ENCODE peak calls at places on chromosomes 2 and 18, in nine cellular contexts. G is colonic mucosa, Y is neuronal stem cell, N is psoas muscle, C is tibial nerve, U is A549, R is esophagus squamous epithelium, K is mesenchymal stem cell, A is fibroblast of lung. L is an unnamed sample.

GRCh38 chr18:44819944-44820510 is 139.3 kb downstream of the SETBP1 start:
- DNase-seq in G (no peak), Y (no peak), N (peak), C (no peak), U (no peak), R (no peak), K (no peak), A (no peak), L (no peak)

GRCh38 chr2:147365577-147365976 is 479.3 kb upstream of the ACVR2A start:
- DNase-seq in G (no peak), Y (no peak), N (no peak), C (no peak), U (no peak), R (no peak), K (no peak), A (no peak), L (no peak)

GRCh38 chr2:9191044-9191481 is 15.5 kb upstream of the ASAP2 start:
- DNase-seq in G (no peak), Y (no peak), N (peak), C (peak), U (peak), R (no peak), K (peak), A (peak), L (no peak)

GRCh38 chr2:236971131-236971850 is 114.4 kb upstream of the COPS8 start:
- DNase-seq in G (no peak), Y (no peak), N (no peak), C (no peak), U (no peak), R (no peak), K (no peak), A (no peak), L (no peak)

GRCh38 chr18:40402052-40402451 is 1553.0 kb upstream of the PIK3C3 start:
- DNase-seq in G (no peak), Y (no peak), N (no peak), C (no peak), U (no peak), R (no peak), K (no peak), A (no peak), L (no peak)

GRCh38 chr2:6447209-6447608 is 418.5 kb downstream of the CMPK2 start:
- DNase-seq in G (no peak), Y (no peak), N (no peak), C (no peak), U (no peak), R (no peak), K (no peak), A (no peak), L (no peak)

GRCh38 chr2:129479892-129480291 is 499.6 kb upstream of the RAB6C start:
- DNase-seq in G (no peak), Y (no peak), N (no peak), C (no peak), U (no peak), R (no peak), K (no peak), A (no peak), L (no peak)

GRCh38 chr18:67318651-67319050 is 197.9 kb downstream of the DSEL start:
- DNase-seq in G (no peak), Y (no peak), N (no peak), C (no peak), U (no peak), R (no peak), K (no peak), A (peak), L (no peak)

GRCh38 chr18:23593720-23594119 is 7.4 kb upstream of the NPC1 start:
- DNase-seq in G (no peak), Y (no peak), N (no peak), C (no peak), U (peak), R (no peak), K (peak), A (peak), L (no peak)

GRCh38 chr2:234378440-234378839 is 118.4 kb downstream of the ARL4C start:
- DNase-seq in G (no peak), Y (no peak), N (no peak), C (no peak), U (no peak), R (no peak), K (no peak), A (peak), L (no peak)

GRCh38 chr2:145286716-145287115 is 766.8 kb upstream of the ZEB2 start:
- DNase-seq in G (peak), Y (no peak), N (no peak), C (no peak), U (no peak), R (no peak), K (no peak), A (no peak), L (no peak)

GRCh38 chr2:168611091-168611490 is 155.0 kb downstream of the CERS6 start:
- DNase-seq in G (no peak), Y (no peak), N (no peak), C (no peak), U (no peak), R (no peak), K (no peak), A (peak), L (no peak)

GRCh38 chr2:197122821-197123220 is 187.8 kb downstream of the ANKRD44 start:
- DNase-seq in G (no peak), Y (no peak), N (no peak), C (no peak), U (no peak), R (no peak), K (no peak), A (peak), L (no peak)

GRCh38 chr18:25298853-25299274 is 53.1 kb downstream of the ZNF521 start:
- DNase-seq in G (no peak), Y (no peak), N (peak), C (no peak), U (no peak), R (no peak), K (peak), A (peak), L (no peak)

GRCh38 chr2:190197143-190197720 is 122.4 kb downstream of the HIBCH start:
- DNase-seq in G (no peak), Y (no peak), N (no peak), C (no peak), U (no peak), R (no peak), K (no peak), A (no peak), L (no peak)

GRCh38 chr18:4758980-4759379 is 303.9 kb upstream of the DLGAP1 start:
- DNase-seq in G (no peak), Y (no peak), N (no peak), C (no peak), U (no peak), R (no peak), K (no peak), A (no peak), L (no peak)

GRCh38 chr2:25371253-25372241 is 29.8 kb upstream of the DNMT3A start:
- DNase-seq in G (no peak), Y (no peak), N (peak), C (no peak), U (no peak), R (no peak), K (no peak), A (no peak), L (no peak)

GRCh38 chr2:9806656-9807055 is 36.6 kb upstream of the TAF1B start:
- DNase-seq in G (no peak), Y (no peak), N (no peak), C (no peak), U (no peak), R (no peak), K (no peak), A (no peak), L (no peak)

GRCh38 chr2:97849881-97850540 is 136.6 kb downstream of the ZAP70 start:
- DNase-seq in G (no peak), Y (no peak), N (no peak), C (no peak), U (no peak), R (no peak), K (peak), A (peak), L (no peak)

DNA sequence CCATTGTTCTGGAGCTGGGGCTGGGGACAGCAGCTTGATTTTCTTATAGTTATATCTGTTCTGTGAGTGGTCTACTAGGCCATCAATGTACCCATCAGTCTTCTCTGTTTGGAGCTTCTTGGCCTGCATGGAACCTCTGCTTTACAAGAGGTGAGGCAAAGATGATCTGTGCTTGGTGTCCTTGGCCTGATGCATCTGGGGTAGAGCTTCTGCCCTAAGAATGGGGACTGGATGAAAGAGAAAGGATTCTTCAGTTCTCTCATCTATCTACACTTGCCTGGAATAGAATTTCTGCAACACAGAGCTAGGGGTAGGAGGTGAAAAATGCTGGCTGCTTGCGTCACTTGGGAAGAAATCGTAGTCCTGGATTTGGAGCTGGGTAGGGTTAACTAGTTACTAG is 46.2 kb downstream of the ACSL3 start:
- DNase-seq in G (no peak), Y (no peak), N (no peak), C (no peak), U (no peak), R (no peak), K (no peak), A (no peak), L (no peak)
- H3K27ac ChIP-seq in G (no peak), Y (no peak), N (no peak), C (no peak), U (no peak), R (no peak), K (no peak), A (no peak), L (no peak)

GRCh38 chr2:118123561-118124232 is 35.4 kb downstream of the INSIG2 start:
- DNase-seq in G (no peak), Y (no peak), N (no peak), C (no peak), U (peak), R (no peak), K (peak), A (peak), L (no peak)
- H3K27ac ChIP-seq in G (no peak), Y (no peak), N (no peak), C (peak), U (peak), R (peak), K (peak), A (no peak), L (no peak)

DNA sequence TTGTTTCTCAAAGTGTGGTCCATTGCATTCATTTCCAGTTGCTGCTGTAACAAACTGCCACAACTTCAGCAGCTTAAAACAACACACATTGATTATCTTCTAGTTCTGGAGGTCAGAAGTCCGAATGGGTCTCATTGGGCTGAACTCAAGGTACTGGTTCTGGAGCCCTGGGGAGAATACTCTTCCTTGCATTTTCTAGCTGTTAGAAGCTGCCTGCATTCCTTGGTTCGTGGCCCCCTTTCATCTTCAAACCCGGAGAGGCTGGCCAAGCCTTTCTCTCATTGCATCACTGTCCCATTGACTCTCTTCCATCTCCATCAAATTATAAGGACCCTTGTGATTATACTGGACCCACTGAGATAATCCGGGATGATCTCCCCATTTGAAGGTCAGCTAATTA is 98.1 kb downstream of the SPATS2L start:
- DNase-seq in G (no peak), Y (no peak), N (no peak), C (no peak), U (no peak), R (no peak), K (no peak), A (no peak), L (no peak)
- H3K27ac ChIP-seq in G (peak), Y (no peak), N (no peak), C (no peak), U (peak), R (no peak), K (peak), A (peak), L (no peak)

DNA sequence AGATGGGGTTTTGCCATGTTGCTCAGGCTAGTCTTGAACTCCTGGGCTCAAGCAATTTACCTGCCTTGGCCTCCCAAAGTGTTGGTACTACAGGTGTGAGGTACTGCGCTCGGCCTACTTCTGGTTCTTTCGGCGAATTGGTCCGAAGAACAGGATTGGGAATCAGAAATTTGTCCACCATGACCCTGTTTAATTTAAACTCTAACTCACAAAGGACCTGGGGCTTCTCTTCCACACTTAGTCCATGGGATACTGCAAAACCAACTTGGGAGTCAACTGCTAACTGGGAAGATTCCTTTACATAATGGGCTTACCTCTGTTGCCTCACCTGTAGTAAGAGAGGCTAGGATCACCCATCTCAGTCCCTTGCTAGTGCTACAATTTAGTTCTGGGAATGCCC is 79.8 kb upstream of the ZFP36L2 start:
- DNase-seq in G (no peak), Y (no peak), N (no peak), C (no peak), U (no peak), R (no peak), K (no peak), A (no peak), L (no peak)
- H3K27ac ChIP-seq in G (no peak), Y (no peak), N (peak), C (peak), U (no peak), R (peak), K (no peak), A (no peak), L (no peak)

GRCh38 chr2:81077396-81077795 is 772.8 kb upstream of the LRRTM1 start:
- DNase-seq in G (no peak), Y (no peak), N (no peak), C (no peak), U (no peak), R (no peak), K (no peak), A (no peak), L (no peak)

GRCh38 chr2:81078102-81078501 is 773.5 kb upstream of the LRRTM1 start:
- DNase-seq in G (no peak), Y (no peak), N (no peak), C (no peak), U (no peak), R (no peak), K (no peak), A (no peak), L (no peak)

GRCh38 chr2:81073412-81073811 is 768.9 kb upstream of the LRRTM1 start:
- DNase-seq in G (no peak), Y (no peak), N (no peak), C (no peak), U (no peak), R (no peak), K (no peak), A (no peak), L (no peak)

GRCh38 chr2:81084101-81084500 is 779.5 kb upstream of the LRRTM1 start:
- DNase-seq in G (no peak), Y (no peak), N (no peak), C (no peak), U (no peak), R (no peak), K (no peak), A (no peak), L (no peak)

DNA sequence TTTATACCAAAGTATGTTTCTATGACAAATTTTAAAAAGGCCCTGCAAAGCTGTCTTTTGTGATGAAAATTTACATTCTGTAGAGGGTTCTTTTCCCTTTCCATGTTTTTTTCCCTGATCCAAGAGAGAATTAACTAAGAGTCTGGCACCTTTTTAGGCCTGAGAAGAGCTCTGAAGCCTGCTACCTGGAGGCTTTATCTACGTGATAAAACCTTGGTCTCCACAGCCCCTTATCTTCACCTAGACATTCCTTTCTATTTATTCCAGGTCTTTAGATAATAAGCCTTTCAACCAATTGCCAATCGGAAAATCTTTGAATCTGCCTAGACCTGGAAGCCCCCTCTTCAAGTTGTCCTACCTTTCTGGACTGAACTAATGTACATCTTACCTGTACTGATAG is 774.1 kb upstream of the LRRTM1 start:
- DNase-seq in G (no peak), Y (no peak), N (no peak), C (no peak), U (no peak), R (no peak), K (no peak), A (no peak), L (no peak)
- H3K27ac ChIP-seq in G (no peak), Y (no peak), N (no peak), C (no peak), U (no peak), R (no peak), K (no peak), A (no peak), L (no peak)

GRCh38 chr2:11420190-11420589 is 45.8 kb downstream of the E2F6 start:
- DNase-seq in G (no peak), Y (no peak), N (no peak), C (no peak), U (no peak), R (no peak), K (no peak), A (no peak), L (no peak)
- H3K27ac ChIP-seq in G (no peak), Y (no peak), N (peak), C (peak), U (no peak), R (peak), K (no peak), A (no peak), L (no peak)

GRCh38 chr2:159600752-159601151 is 15.6 kb downstream of the BAZ2B start:
- DNase-seq in G (no peak), Y (no peak), N (no peak), C (no peak), U (peak), R (no peak), K (peak), A (peak), L (no peak)
- H3K27ac ChIP-seq in G (no peak), Y (no peak), N (no peak), C (no peak), U (peak), R (peak), K (no peak), A (no peak), L (no peak)

L was measured in CD4-positive, alpha-beta T cell.